ENCODE peak calls at places on chromosome 21, in seven cellular contexts. T, C, H, V, D, B and E are unnamed samples.
A peak's percentile ranks its signal among the peaks of the same experiment; 100 is the strongest.

GRCh38 chr21:29749223-29749622 is 190.6 kb downstream of the GRIK1 start:
- DNase-seq in T (no peak), C (no peak), H (no peak), V (no peak), D (no peak), B (no peak), E (no peak)

GRCh38 chr21:43740497-43741156 is 21.7 kb downstream of the PDXK start:
- DNase-seq in T (no peak), C (no peak), H (peak; percentile 89), V (no peak), D (no peak), B (peak; percentile 68), E (peak; percentile 85)

GRCh38 chr21:28333455-28334108 is 659.1 kb downstream of the LTN1 start:
- DNase-seq in T (no peak), C (no peak), H (no peak), V (no peak), D (peak; percentile 13), B (no peak), E (no peak)

GRCh38 chr21:34695434-34695833 is 26.6 kb downstream of the CLIC6 start:
- DNase-seq in T (no peak), C (no peak), H (no peak), V (peak; percentile 75), D (no peak), B (no peak), E (no peak)

GRCh38 chr21:26801524-26801923 is 43.7 kb downstream of the ADAMTS1 start:
- DNase-seq in T (no peak), C (no peak), H (no peak), V (no peak), D (no peak), B (no peak), E (no peak)

GRCh38 chr21:32698286-32698685 is 29.5 kb downstream of the SYNJ1 start:
- DNase-seq in T (no peak), C (no peak), H (no peak), V (no peak), D (no peak), B (no peak), E (no peak)

GRCh38 chr21:27268290-27268689 is 301.4 kb upstream of the ADAMTS5 start:
- DNase-seq in T (no peak), C (no peak), H (no peak), V (no peak), D (no peak), B (no peak), E (no peak)

GRCh38 chr21:28865488-28866186 is 127.0 kb downstream of the LTN1 start:
- DNase-seq in T (no peak), C (no peak), H (no peak), V (no peak), D (no peak), B (no peak), E (no peak)

GRCh38 chr21:39885119-39885848 is 18.0 kb downstream of the PCP4 start:
- DNase-seq in T (no peak), C (no peak), H (peak; percentile 8), V (no peak), D (no peak), B (no peak), E (no peak)

GRCh38 chr21:14737922-14738321 is 191.8 kb upstream of the SAMSN1 start:
- DNase-seq in T (peak; percentile 88), C (peak; percentile 37), H (peak; percentile 9), V (no peak), D (peak; percentile 70), B (no peak), E (peak; percentile 6)

GRCh38 chr21:43663033-43663432 is 3.7 kb downstream of the RRP1B start:
- DNase-seq in T (no peak), C (no peak), H (no peak), V (no peak), D (no peak), B (no peak), E (no peak)

GRCh38 chr21:29342394-29342957 is 43.8 kb downstream of the BACH1 start:
- DNase-seq in T (no peak), C (no peak), H (peak; percentile 14), V (peak; percentile 32), D (no peak), B (no peak), E (no peak)

GRCh38 chr21:45348591-45349327 is 56.2 kb upstream of the COL18A1 start:
- DNase-seq in T (no peak), C (no peak), H (no peak), V (no peak), D (no peak), B (no peak), E (no peak)
- TF ChIP-seq JUND in T (no peak), C (no peak), H (no peak), V (no peak), D (no peak), B (no peak), E (no peak)

GRCh38 chr21:36235058-36235582 is 78.5 kb downstream of the DOP1B start:
- DNase-seq in T (no peak), C (no peak), H (no peak), V (no peak), D (peak; percentile 95), B (no peak), E (no peak)
- TF ChIP-seq JUND in T (no peak), C (no peak), H (no peak), V (no peak), D (no peak), B (no peak), E (no peak)

GRCh38 chr21:37915516-37915915 is 741 bp downstream of the KCNJ6 start:
- DNase-seq in T (no peak), C (no peak), H (peak; percentile 72), V (no peak), D (no peak), B (no peak), E (no peak)

GRCh38 chr21:37917612-37918011 is 1.4 kb upstream of the KCNJ6 start:
- DNase-seq in T (no peak), C (no peak), H (no peak), V (no peak), D (no peak), B (no peak), E (no peak)

GRCh38 chr21:37916795-37917142 is 512 bp upstream of the KCNJ6 start:
- DNase-seq in T (peak; percentile 59), C (no peak), H (peak; percentile 57), V (no peak), D (peak; percentile 3), B (no peak), E (no peak)

GRCh38 chr21:37914211-37914900 is 1.9 kb downstream of the KCNJ6 start:
- DNase-seq in T (peak; percentile 42), C (no peak), H (peak; percentile 11), V (no peak), D (no peak), B (no peak), E (peak; percentile 49)

GRCh38 chr21:37915941-37916794 is at the start of gene KCNJ6:
- DNase-seq in T (peak; percentile 57), C (no peak), H (peak; percentile 87), V (no peak), D (no peak), B (no peak), E (no peak)
- TF ChIP-seq JUND in T (no peak), C (no peak), H (no peak), V (no peak), D (no peak), B (no peak), E (no peak)

DNA sequence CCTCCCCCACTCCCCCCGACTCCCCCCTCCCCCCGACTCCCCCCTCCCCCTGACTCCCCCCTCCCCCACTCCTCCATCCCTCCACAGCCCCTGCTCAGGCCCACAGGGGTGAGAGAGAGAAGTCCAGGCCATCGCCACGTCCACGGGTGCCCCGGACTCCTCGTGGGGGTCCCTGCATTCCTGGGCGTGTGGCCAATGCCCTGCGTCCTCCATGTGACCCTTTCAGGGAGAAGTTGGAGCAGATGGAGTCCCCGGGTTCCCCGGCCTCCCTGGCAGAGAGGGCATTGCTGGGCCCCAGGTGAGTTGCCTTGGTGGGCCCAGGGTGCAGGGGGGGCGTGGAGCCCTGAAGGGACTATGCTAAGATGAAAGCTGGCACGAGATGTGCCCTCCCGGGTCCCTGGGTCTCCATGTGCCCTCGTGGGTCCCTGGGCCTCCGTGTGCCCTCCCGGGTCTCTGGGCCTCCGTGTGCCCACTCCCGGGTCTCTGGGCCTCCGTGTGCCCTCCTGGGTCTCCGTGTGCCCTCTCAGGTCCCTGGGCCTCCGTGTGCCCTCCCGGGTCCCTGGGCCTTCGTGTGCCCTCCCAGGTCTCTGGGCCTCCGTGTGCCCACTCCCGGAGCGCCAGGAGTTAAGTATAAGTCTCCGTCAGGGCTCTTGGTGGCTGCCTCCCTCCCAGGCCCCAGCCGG is 52.0 kb downstream of the SLC19A1 start:
- DNase-seq in T (no peak), C (no peak), H (no peak), V (no peak), D (no peak), B (no peak), E (no peak)
- TF ChIP-seq JUND in T (no peak), C (no peak), H (no peak), V (no peak), D (no peak), B (no peak), E (no peak)